ENCODE peak calls at places on chromosome 18, in seven cellular contexts. One of them, this sample, is unnamed.

GRCh38 chr18:32355896-32356295 is 114.8 kb downstream of the GAREM1 start:
- DNase-seq in hypothalamus: no peak
- DNase-seq in dermis blood vessel endothelial cell: no peak
- DNase-seq in NCI-H345: no peak
- DNase-seq in fibroblast of the conjunctiva: no peak
- DNase-seq in PC-9: no peak
- DNase-seq in NCI-H2029: no peak
- DNase-seq in this sample: no peak

GRCh38 chr18:2897015-2897414 is 50.2 kb downstream of the EMILIN2 start:
- DNase-seq in NCI-H2029: no peak
- DNase-seq in dermis blood vessel endothelial cell: no peak
- DNase-seq in NCI-H345: no peak
- DNase-seq in fibroblast of the conjunctiva: no peak
- DNase-seq in hypothalamus: no peak
- DNase-seq in PC-9: no peak
- DNase-seq in this sample: no peak

GRCh38 chr18:67010916-67011315 is 407.0 kb upstream of the CDH19 start:
- DNase-seq in fibroblast of the conjunctiva: no peak
- DNase-seq in NCI-H2029: no peak
- DNase-seq in PC-9: no peak
- DNase-seq in NCI-H345: no peak
- DNase-seq in dermis blood vessel endothelial cell: peak
- DNase-seq in hypothalamus: no peak
- DNase-seq in this sample: no peak

GRCh38 chr18:12750076-12750707 is 47.4 kb downstream of the PSMG2 start:
- DNase-seq in NCI-H2029: no peak
- DNase-seq in dermis blood vessel endothelial cell: no peak
- DNase-seq in NCI-H345: no peak
- DNase-seq in PC-9: peak
- DNase-seq in fibroblast of the conjunctiva: no peak
- DNase-seq in hypothalamus: no peak
- DNase-seq in this sample: no peak

GRCh38 chr18:28960146-28960545 is 783.2 kb upstream of the CDH2 start:
- DNase-seq in NCI-H345: no peak
- DNase-seq in hypothalamus: no peak
- DNase-seq in NCI-H2029: no peak
- DNase-seq in dermis blood vessel endothelial cell: peak
- DNase-seq in PC-9: no peak
- DNase-seq in fibroblast of the conjunctiva: no peak
- DNase-seq in this sample: no peak

GRCh38 chr18:26545737-26546136 is 2.6 kb downstream of the KCTD1 start:
- DNase-seq in hypothalamus: no peak
- DNase-seq in fibroblast of the conjunctiva: no peak
- DNase-seq in NCI-H345: no peak
- DNase-seq in NCI-H2029: no peak
- DNase-seq in PC-9: no peak
- DNase-seq in dermis blood vessel endothelial cell: no peak
- DNase-seq in this sample: no peak

GRCh38 chr18:79740741-79741700 is 56.7 kb upstream of the KCNG2 start:
- DNase-seq in NCI-H2029: no peak
- DNase-seq in NCI-H345: no peak
- DNase-seq in fibroblast of the conjunctiva: no peak
- DNase-seq in dermis blood vessel endothelial cell: no peak
- DNase-seq in PC-9: no peak
- DNase-seq in hypothalamus: no peak
- DNase-seq in this sample: peak

GRCh38 chr18:37486848-37487247 is 78.8 kb downstream of the CELF4 start:
- DNase-seq in NCI-H345: no peak
- DNase-seq in dermis blood vessel endothelial cell: no peak
- DNase-seq in PC-9: no peak
- DNase-seq in NCI-H2029: no peak
- DNase-seq in fibroblast of the conjunctiva: no peak
- DNase-seq in hypothalamus: no peak
- DNase-seq in this sample: no peak

GRCh38 chr18:55488473-55488872 is 99.5 kb downstream of the TCF4 start:
- DNase-seq in NCI-H345: peak
- DNase-seq in NCI-H2029: no peak
- DNase-seq in dermis blood vessel endothelial cell: peak
- DNase-seq in PC-9: no peak
- DNase-seq in fibroblast of the conjunctiva: no peak
- DNase-seq in hypothalamus: no peak
- DNase-seq in this sample: no peak

GRCh38 chr18:2589345-2590060 is 18.1 kb downstream of the NDC80 start:
- DNase-seq in PC-9: no peak
- DNase-seq in fibroblast of the conjunctiva: no peak
- DNase-seq in hypothalamus: no peak
- DNase-seq in NCI-H345: no peak
- DNase-seq in dermis blood vessel endothelial cell: no peak
- DNase-seq in NCI-H2029: no peak
- DNase-seq in this sample: no peak

GRCh38 chr18:59459352-59460059 is 100.4 kb upstream of the LMAN1 start:
- DNase-seq in fibroblast of the conjunctiva: peak
- DNase-seq in NCI-H345: peak
- DNase-seq in dermis blood vessel endothelial cell: peak
- DNase-seq in PC-9: no peak
- DNase-seq in hypothalamus: no peak
- DNase-seq in NCI-H2029: no peak
- DNase-seq in this sample: peak

GRCh38 chr18:48773821-48774220 is 176.9 kb downstream of the SMAD7 start:
- DNase-seq in NCI-H2029: no peak
- DNase-seq in dermis blood vessel endothelial cell: no peak
- DNase-seq in NCI-H345: no peak
- DNase-seq in PC-9: no peak
- DNase-seq in fibroblast of the conjunctiva: no peak
- DNase-seq in hypothalamus: no peak
- DNase-seq in this sample: no peak

GRCh38 chr18:9796933-9797549 is 88.7 kb upstream of the TXNDC2 start:
- DNase-seq in hypothalamus: peak
- DNase-seq in PC-9: no peak
- DNase-seq in NCI-H2029: no peak
- DNase-seq in NCI-H345: peak
- DNase-seq in fibroblast of the conjunctiva: no peak
- DNase-seq in dermis blood vessel endothelial cell: no peak
- DNase-seq in this sample: no peak

GRCh38 chr18:70931942-70932814 is 643.3 kb downstream of the SOCS6 start:
- DNase-seq in PC-9: no peak
- DNase-seq in hypothalamus: no peak
- DNase-seq in dermis blood vessel endothelial cell: peak
- DNase-seq in fibroblast of the conjunctiva: peak
- DNase-seq in NCI-H2029: no peak
- DNase-seq in NCI-H345: peak
- DNase-seq in this sample: no peak

GRCh38 chr18:55100817-55101457 is 141.7 kb upstream of the CCDC68 start:
- DNase-seq in fibroblast of the conjunctiva: no peak
- DNase-seq in hypothalamus: no peak
- DNase-seq in PC-9: peak
- DNase-seq in NCI-H2029: no peak
- DNase-seq in dermis blood vessel endothelial cell: peak
- DNase-seq in NCI-H345: no peak
- DNase-seq in this sample: no peak

GRCh38 chr18:7305416-7305815 is 74.5 kb downstream of the LRRC30 start:
- DNase-seq in fibroblast of the conjunctiva: no peak
- DNase-seq in NCI-H345: no peak
- DNase-seq in hypothalamus: no peak
- DNase-seq in PC-9: no peak
- DNase-seq in NCI-H2029: no peak
- DNase-seq in dermis blood vessel endothelial cell: no peak
- DNase-seq in this sample: no peak

GRCh38 chr18:31245820-31246219 is 72.1 kb upstream of the DSG1 start:
- DNase-seq in hypothalamus: no peak
- DNase-seq in dermis blood vessel endothelial cell: no peak
- DNase-seq in PC-9: no peak
- DNase-seq in NCI-H2029: no peak
- DNase-seq in fibroblast of the conjunctiva: no peak
- DNase-seq in NCI-H345: no peak
- DNase-seq in this sample: no peak

GRCh38 chr18:75199327-75199726 is 9.6 kb downstream of the PTGR3 start:
- DNase-seq in fibroblast of the conjunctiva: no peak
- DNase-seq in dermis blood vessel endothelial cell: peak
- DNase-seq in hypothalamus: no peak
- DNase-seq in NCI-H2029: no peak
- DNase-seq in PC-9: no peak
- DNase-seq in NCI-H345: no peak
- DNase-seq in this sample: no peak

GRCh38 chr18:22558945-22559385 is 141.2 kb upstream of the CTAGE1 start:
- DNase-seq in dermis blood vessel endothelial cell: peak
- DNase-seq in fibroblast of the conjunctiva: no peak
- DNase-seq in NCI-H2029: no peak
- DNase-seq in hypothalamus: no peak
- DNase-seq in PC-9: peak
- DNase-seq in NCI-H345: no peak
- DNase-seq in this sample: peak

GRCh38 chr18:23897293-23897692 is 117.3 kb upstream of the TTC39C start:
- DNase-seq in fibroblast of the conjunctiva: no peak
- DNase-seq in dermis blood vessel endothelial cell: no peak
- DNase-seq in NCI-H2029: no peak
- DNase-seq in PC-9: no peak
- DNase-seq in NCI-H345: no peak
- DNase-seq in hypothalamus: no peak
- DNase-seq in this sample: no peak

This sample was measured in smooth muscle cell of the brain vasculature.